ENCODE peak calls at places on chromosome 19, in nine cellular contexts. V, H, Z, I, D, B, Y, E and J are unnamed samples. For H3K4me1, the result is how much of the 10 kb centered on the place peaks cover.

GRCh38 chr19:10079031-10079453 is 7.1 kb upstream of the SHFL start:
- DNase-seq in B (no peak), D (no peak), Z (no peak), E (no peak), I (no peak), H (no peak), V (no peak), Y (peak), J (no peak)

GRCh38 chr19:34066007-34066656 is 106.2 kb upstream of the LSM14A start:
- DNase-seq in H (no peak), D (no peak), I (no peak), Y (no peak), V (no peak), Z (no peak), E (no peak), B (no peak), J (no peak)

GRCh38 chr19:31416548-31416947 is 67.3 kb upstream of the TSHZ3 start:
- DNase-seq in B (no peak), D (no peak), Y (no peak), Z (no peak), I (no peak), V (no peak), H (no peak), E (no peak), J (no peak)

GRCh38 chr19:17779281-17779930 is 15.5 kb upstream of the B3GNT3 start:
- DNase-seq in H (peak), E (peak), Y (no peak), Z (no peak), V (peak), I (peak), B (peak), D (no peak), J (no peak)

GRCh38 chr19:48870048-48870447 is 1.6 kb upstream of the PLEKHA4 start:
- DNase-seq in I (no peak), B (no peak), H (no peak), Z (no peak), D (no peak), E (no peak), V (no peak), Y (no peak), J (no peak)

GRCh38 chr19:15248648-15249559 is 16.7 kb upstream of the EPHX3 start:
- DNase-seq in D (peak), Z (peak), E (peak), Y (peak), H (no peak), I (peak), V (peak), B (peak), J (peak)

GRCh38 chr19:33302974-33303790 is 848 bp upstream of the CEBPA start:
- DNase-seq in I (no peak), V (no peak), E (peak), D (peak), B (no peak), Y (peak), Z (peak), H (peak), J (peak)

GRCh38 chr19:56917998-56918397 is 77.5 kb upstream of the PEG3 start:
- DNase-seq in E (no peak), H (no peak), B (no peak), V (no peak), Z (no peak), D (no peak), I (no peak), Y (no peak), J (no peak)

GRCh38 chr19:17687857-17688784 is at the start of gene UNC13A:
- DNase-seq in D (no peak), Y (peak), H (peak), B (peak), I (no peak), E (no peak), Z (peak), V (no peak), J (no peak)

GRCh38 chr19:8357007-8357521 is 6.9 kb upstream of the ANGPTL4 start:
- DNase-seq in H (no peak), I (no peak), B (no peak), Z (no peak), D (no peak), V (no peak), E (no peak), Y (no peak), J (no peak)

GRCh38 chr19:58203814-58204475 is 21.1 kb downstream of the ZNF274 start:
- DNase-seq in Y (no peak), I (no peak), E (no peak), D (no peak), B (no peak), H (no peak), Z (no peak), V (no peak), J (no peak)

GRCh38 chr19:4064073-4064550 is 2.6 kb downstream of the ZBTB7A start:
- DNase-seq in I (no peak), B (peak), D (no peak), V (no peak), Z (no peak), E (no peak), Y (peak), H (no peak), J (peak)

GRCh38 chr19:30278882-30279254 is 93.3 kb upstream of the ZNF536 start:
- DNase-seq in V (no peak), I (no peak), Z (no peak), H (no peak), Y (no peak), D (no peak), E (no peak), B (no peak), J (no peak)

GRCh38 chr19:4183967-4184717 is 1.7 kb downstream of the ANKRD24 start:
- DNase-seq in E (no peak), D (no peak), I (no peak), H (no peak), Z (no peak), B (no peak), V (no peak), Y (no peak), J (no peak)

GRCh38 chr19:52566121-52566520 is 4.0 kb upstream of the ZNF701 start:
- DNase-seq in Y (no peak), D (no peak), I (no peak), H (no peak), B (no peak), V (no peak), E (no peak), Z (no peak), J (no peak)

GRCh38 chr19:28436320-28436719 is 776.6 kb downstream of the UQCRFS1 start:
- DNase-seq in D (no peak), Z (no peak), E (no peak), B (no peak), V (no peak), I (no peak), Y (no peak), H (no peak), J (no peak)

GRCh38 chr19:17560205-17560595 is 4.8 kb downstream of the COLGALT1 start:
- DNase-seq in B (peak), E (no peak), Z (no peak), D (no peak), V (peak), Y (no peak), H (no peak), I (no peak), J (peak)

GRCh38 chr19:28889941-28890645 is 322.9 kb downstream of the UQCRFS1 start:
- DNase-seq in I (no peak), Y (no peak), D (no peak), Z (no peak), H (no peak), E (no peak), V (no peak), B (no peak), J (no peak)

GRCh38 chr19:13031917-13032623 is 36.8 kb downstream of the NFIX start:
- DNase-seq in E (no peak), B (no peak), Y (no peak), Z (no peak), H (peak), D (no peak), V (no peak), I (peak), J (no peak)

GRCh38 chr19:30074741-30075460 is 132.9 kb downstream of the URI1 start:
- DNase-seq in B (no peak), Y (no peak), H (no peak), E (no peak), V (no peak), D (no peak), I (no peak), Z (no peak), J (no peak)

GRCh38 chr19:46731007-46731501 is 14.1 kb upstream of the PRKD2 start:
- DNase-seq in B (peak), Z (no peak), H (no peak), E (no peak), D (no peak), V (peak), Y (no peak), I (no peak), J (no peak)

GRCh38 chr19:33174186-33174585 is 19.9 kb upstream of the LRP3 start:
- DNase-seq in B (no peak), I (no peak), H (no peak), D (no peak), V (no peak), Z (no peak), E (no peak), Y (no peak), J (no peak)

GRCh38 chr19:35388277-35389054 is 17.6 kb downstream of the GPR42 start:
- DNase-seq in I (no peak), H (no peak), B (no peak), Y (no peak), E (no peak), D (no peak), Z (no peak), V (no peak), J (no peak)

GRCh38 chr19:40671404-40671803 is 19.0 kb downstream of the NUMBL start:
- DNase-seq in B (no peak), Z (peak), V (no peak), H (no peak), I (no peak), Y (no peak), E (peak), D (no peak), J (no peak)
- H3K4me1 ChIP-seq in B (under half), Z (under half), V (under half), H (under half), I (under half), Y (under half), E (under half), D (under half), J (under half)

GRCh38 chr19:6288737-6289136 is 9.0 kb upstream of the MLLT1 start:
- DNase-seq in E (no peak), Y (no peak), D (no peak), Z (no peak), I (no peak), B (no peak), V (no peak), H (no peak), J (no peak)

GRCh38 chr19:6292006-6292405 is 12.2 kb upstream of the MLLT1 start:
- DNase-seq in Y (no peak), D (no peak), H (no peak), I (no peak), B (no peak), V (no peak), Z (no peak), E (no peak), J (no peak)

GRCh38 chr19:6286676-6287075 is 6.9 kb upstream of the MLLT1 start:
- DNase-seq in H (no peak), D (no peak), B (no peak), E (no peak), Y (no peak), V (no peak), Z (no peak), I (no peak), J (no peak)

DNA sequence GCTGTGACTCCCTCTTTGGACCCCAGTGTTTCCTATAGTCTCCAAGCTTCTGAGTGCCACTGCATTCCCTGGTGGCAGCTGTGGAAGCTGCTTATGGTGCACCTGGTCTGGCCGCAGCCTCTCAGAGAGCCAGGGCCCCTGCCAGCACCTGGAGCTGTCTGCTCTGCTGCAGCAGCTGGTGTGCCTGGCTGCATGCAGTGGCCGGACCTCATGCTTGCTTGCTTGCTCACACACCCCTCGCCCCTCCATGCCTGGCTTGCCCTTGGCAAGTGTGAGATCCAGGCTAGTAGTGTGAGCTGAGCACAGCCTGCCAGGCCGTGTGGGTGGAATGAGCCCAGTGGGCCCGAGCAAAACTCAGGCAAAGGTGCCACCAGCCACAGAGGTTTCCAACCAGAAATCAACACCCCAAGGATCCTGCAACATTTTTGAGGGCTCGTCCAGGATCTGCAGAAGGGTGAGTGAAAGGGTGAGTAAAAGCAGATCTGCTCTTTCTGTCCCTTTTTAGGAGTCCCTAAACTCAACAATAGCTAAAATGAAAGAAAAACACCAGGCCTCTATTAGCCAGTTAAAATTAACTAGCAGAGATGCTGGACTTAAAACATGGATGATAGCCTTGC is 7.6 kb upstream of the MLLT1 start:
- DNase-seq in H (no peak), E (no peak), V (no peak), D (no peak), B (no peak), Y (no peak), Z (no peak), I (no peak), J (no peak)
- H3K4me1 ChIP-seq in H (under half), E (under half), V (under half), D (under half), B (under half), Y (under half), Z (under half), I (under half), J (under half)

DNA sequence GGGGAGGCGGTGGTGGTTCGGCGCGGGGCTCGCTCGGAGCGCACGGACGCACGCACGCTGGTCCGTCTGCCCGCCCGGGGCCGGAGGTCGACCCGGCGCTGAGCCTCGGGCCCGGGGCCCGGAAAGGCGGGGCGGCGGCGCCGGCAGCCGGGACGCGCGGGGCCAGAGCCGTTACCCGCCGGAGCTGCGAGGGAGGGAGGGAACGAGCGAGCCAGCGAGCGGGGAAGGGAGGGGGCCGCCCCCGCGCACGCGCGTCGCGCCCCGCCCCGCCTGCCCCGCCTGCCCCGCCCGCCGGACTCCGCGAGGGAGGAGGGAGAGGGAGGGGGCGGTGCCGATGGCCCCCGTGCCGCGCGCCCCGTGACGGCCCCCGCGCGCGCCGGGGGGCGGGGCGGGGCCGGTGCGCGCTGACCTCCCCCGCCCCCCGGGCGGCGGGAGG is 15.0 kb downstream of the CIC start:
- DNase-seq in V (peak), H (peak), D (peak), E (peak), Y (peak), Z (peak), I (peak), B (peak), J (peak)
- H3K4me1 ChIP-seq in V (under half), H (under half), D (under half), E (under half), Y (under half), Z (half or more), I (half or more), B (half or more), J (under half)

GRCh38 chr19:1076951-1077350 is 10.0 kb downstream of the ARHGAP45 start:
- DNase-seq in Z (peak), E (peak), V (peak), I (no peak), Y (no peak), D (peak), H (no peak), B (peak), J (no peak)
- H3K4me1 ChIP-seq in Z (under half), E (under half), V (under half), I (under half), Y (under half), D (under half), H (under half), B (under half), J (under half)

GRCh38 chr19:2038284-2039081 is 12.6 kb downstream of the MKNK2 start:
- DNase-seq in I (peak), H (no peak), B (peak), E (no peak), D (no peak), Y (no peak), Z (no peak), V (no peak), J (no peak)

GRCh38 chr19:2040647-2041435 is 10.2 kb downstream of the MKNK2 start:
- DNase-seq in Y (no peak), H (no peak), B (no peak), E (no peak), V (no peak), D (no peak), I (peak), Z (no peak), J (peak)

GRCh38 chr19:2039082-2039958 is 11.7 kb downstream of the MKNK2 start:
- DNase-seq in B (peak), E (no peak), Z (no peak), Y (peak), V (no peak), H (no peak), D (no peak), I (peak), J (no peak)

GRCh38 chr19:2041436-2041685 is 9.7 kb downstream of the MKNK2 start:
- DNase-seq in Y (no peak), B (no peak), D (no peak), E (no peak), H (no peak), I (peak), V (no peak), Z (no peak), J (no peak)

GRCh38 chr19:2039959-2040646 is 10.9 kb downstream of the MKNK2 start:
- DNase-seq in E (no peak), D (no peak), V (no peak), Y (peak), I (peak), H (no peak), B (no peak), Z (no peak), J (peak)
- H3K4me1 ChIP-seq in E (under half), D (under half), V (under half), Y (under half), I (under half), H (under half), B (half or more), Z (under half), J (under half)